ENCODE peak calls at places on chromosomes 2 and 18, in ten cellular contexts. T is stimulated activated CD8-positive, alpha-beta memory T cell treated with anti-CD3 and anti-CD28 coated beads, Interleukin-2, amount 100 ng/mL, for 48 hours; V is M059J; I is GM10248; R is anterior cingulate cortex; Y is amniotic epithelial cell; Q is activated naive CD4-positive, alpha-beta T cell treated with Interleukin-2 at 50 U/mL for 16 hours; E is adipocyte; G is Daoy; U is frontal cortex. Z is an unnamed sample.

GRCh38 chr2:160221391-160222276 is 21.6 kb upstream of the ITGB6 start:
- DNase-seq in T (no peak), V (peak), I (no peak), R (no peak), Y (peak), Q (no peak), E (peak), G (peak), U (no peak), Z (no peak)

GRCh38 chr18:34696681-34697080 is 13.4 kb upstream of the DTNA start:
- DNase-seq in T (no peak), V (no peak), I (no peak), R (no peak), Y (no peak), Q (no peak), E (no peak), G (no peak), U (no peak), Z (no peak)

GRCh38 chr2:161913865-161914264 is 160.2 kb downstream of the DPP4 start:
- DNase-seq in T (no peak), V (peak), I (no peak), R (no peak), Y (peak), Q (no peak), E (peak), G (no peak), U (no peak), Z (no peak)

GRCh38 chr2:29923110-29923721 is 1.8 kb upstream of the ALK start:
- DNase-seq in T (peak), V (peak), I (peak), R (peak), Y (peak), Q (peak), E (peak), G (peak), U (peak), Z (peak)

GRCh38 chr2:218834685-218835084 is 3.1 kb upstream of the PRKAG3 start:
- DNase-seq in T (no peak), V (peak), I (no peak), R (no peak), Y (no peak), Q (no peak), E (no peak), G (no peak), U (no peak), Z (no peak)

GRCh38 chr18:12841070-12841469 is 43.0 kb downstream of the PTPN2 start:
- DNase-seq in T (no peak), V (no peak), I (no peak), R (no peak), Y (no peak), Q (no peak), E (no peak), G (no peak), U (no peak), Z (no peak)

GRCh38 chr2:229810786-229811185 is 96.4 kb upstream of the DNER start:
- DNase-seq in T (no peak), V (no peak), I (no peak), R (no peak), Y (no peak), Q (no peak), E (peak), G (no peak), U (no peak), Z (no peak)

GRCh38 chr2:160380613-160381012 is 113.0 kb downstream of the RBMS1 start:
- DNase-seq in T (no peak), V (no peak), I (no peak), R (no peak), Y (no peak), Q (no peak), E (no peak), G (no peak), U (no peak), Z (no peak)

GRCh38 chr2:53036196-53036595 is 731.4 kb upstream of the CHAC2 start:
- DNase-seq in T (no peak), V (peak), I (no peak), R (no peak), Y (peak), Q (no peak), E (peak), G (no peak), U (no peak), Z (no peak)

GRCh38 chr18:69759046-69759445 is 188.6 kb downstream of the CD226 start:
- DNase-seq in T (no peak), V (no peak), I (no peak), R (no peak), Y (no peak), Q (no peak), E (no peak), G (no peak), U (no peak), Z (no peak)

GRCh38 chr2:229852565-229852964 is 69.2 kb downstream of the TRIP12 start:
- DNase-seq in T (peak), V (peak), I (peak), R (no peak), Y (peak), Q (peak), E (no peak), G (peak), U (no peak), Z (no peak)